ENCODE peak calls at places on chromosomes 7 and 10, in four cellular contexts. W is A549, C is pancreas, N is H7. Y is an unnamed sample.
A peak's percentile ranks its signal among the peaks of the same experiment; 100 is the strongest.

GRCh38 chr7:132290021-132290420 is 286.2 kb downstream of the PLXNA4 start:
- DNase-seq in W (no peak), N (no peak), C (no peak), Y (no peak)

GRCh38 chr7:11846311-11846710 is 14.3 kb upstream of the THSD7A start:
- DNase-seq in W (no peak), N (no peak), C (no peak), Y (no peak)

GRCh38 chr7:124773339-124773738 is 7.7 kb upstream of the GPR37 start:
- DNase-seq in N (no peak), W (no peak), C (no peak), Y (no peak)

GRCh38 chr10:31830887-31831286 is 97.7 kb downstream of the ARHGAP12 start:
- DNase-seq in W (no peak), C (no peak), N (no peak), Y (no peak)

GRCh38 chr7:99639267-99639666 is 22.5 kb downstream of the ZSCAN25 start:
- DNase-seq in C (no peak), W (no peak), N (peak; percentile 65), Y (no peak)

GRCh38 chr10:108385963-108386362 is 1221.5 kb upstream of the SORCS1 start:
- DNase-seq in W (no peak), C (no peak), N (no peak), Y (no peak)

GRCh38 chr7:100588438-100588837 is 2.3 kb downstream of the FBXO24 start:
- DNase-seq in W (peak; percentile 45), C (no peak), N (no peak), Y (no peak)

GRCh38 chr7:473211-473734 is 46.4 kb downstream of the PDGFA start:
- DNase-seq in C (peak; percentile 46), W (no peak), N (peak; percentile 57), Y (no peak)

GRCh38 chr7:34652784-34653183 is 5.2 kb upstream of the NPSR1 start:
- DNase-seq in N (no peak), W (no peak), C (no peak), Y (no peak)

GRCh38 chr10:124563320-124563719 is 101.7 kb downstream of the LHPP start:
- DNase-seq in W (no peak), N (peak; percentile 69), C (no peak), Y (no peak)

GRCh38 chr10:71964669-71965515 is 697 bp downstream of the CHST3 start:
- DNase-seq in N (peak; percentile 81), C (no peak), W (peak; percentile 42), Y (no peak)

GRCh38 chr10:25758041-25758457 is 176.0 kb upstream of the MYO3A start:
- DNase-seq in N (peak; percentile 50), W (peak; percentile 50), C (no peak), Y (peak; percentile 56)

GRCh38 chr10:63536678-63537077 is 15.5 kb downstream of the REEP3 start:
- DNase-seq in C (no peak), W (no peak), N (no peak), Y (no peak)

GRCh38 chr10:33347227-33347626 is 12.8 kb upstream of the NRP1 start:
- DNase-seq in W (no peak), C (no peak), N (no peak), Y (no peak)

GRCh38 chr10:29524720-29525119 is 110.1 kb downstream of the SVIL start:
- DNase-seq in W (no peak), N (no peak), C (no peak), Y (no peak)

GRCh38 chr10:82932426-82932825 is 1057.4 kb downstream of the NRG3 start:
- DNase-seq in N (no peak), W (no peak), C (no peak), Y (no peak)

GRCh38 chr10:26430641-26431163 is 7.4 kb upstream of the APBB1IP start:
- DNase-seq in C (no peak), N (no peak), W (no peak), Y (no peak)

GRCh38 chr7:159280008-159280407 is 135.3 kb upstream of the VIPR2 start:
- DNase-seq in N (no peak), W (no peak), C (no peak), Y (no peak)

GRCh38 chr10:133276435-133277201 is at the start of gene ADAM8:
- DNase-seq in W (no peak), C (no peak), N (peak; percentile 100), Y (no peak)

GRCh38 chr7:135573541-135573940 is 15.8 kb downstream of the NUP205 start:
- DNase-seq in C (no peak), W (no peak), N (no peak), Y (no peak)

GRCh38 chr10:72889391-72889831 is 4.1 kb upstream of the OIT3 start:
- DNase-seq in N (no peak), W (peak; percentile 6), C (no peak), Y (no peak)

GRCh38 chr10:33304553-33304952 is 29.9 kb downstream of the NRP1 start:
- DNase-seq in C (no peak), W (no peak), N (no peak), Y (no peak)

GRCh38 chr7:152511736-152512135 is 75.9 kb upstream of the KMT2C start:
- DNase-seq in C (no peak), N (no peak), W (peak; percentile 31), Y (no peak)

GRCh38 chr10:133336131-133337078 is at the start of gene CALY:
- DNase-seq in N (peak; percentile 97), C (peak; percentile 66), W (peak; percentile 68), Y (peak; percentile 86)

GRCh38 chr7:148991536-148991935 is 36.8 kb downstream of the PDIA4 start:
- DNase-seq in N (no peak), C (no peak), W (no peak), Y (no peak)

GRCh38 chr7:50267525-50268041 is 36.9 kb upstream of the IKZF1 start:
- DNase-seq in W (no peak), C (no peak), N (no peak), Y (no peak)

GRCh38 chr7:113071465-113071864 is 15.2 kb downstream of the GPR85 start:
- DNase-seq in W (no peak), C (no peak), N (no peak), Y (no peak)

GRCh38 chr10:93745411-93746065 is 12.2 kb upstream of the LGI1 start:
- DNase-seq in C (no peak), N (peak; percentile 37), W (peak; percentile 44), Y (no peak)

GRCh38 chr7:1920266-1920681 is 250.2 kb downstream of the ELFN1 start:
- DNase-seq in W (no peak), C (no peak), N (no peak), Y (peak; percentile 52)

GRCh38 chr7:1917221-1918062 is 247.4 kb downstream of the ELFN1 start:
- DNase-seq in W (no peak), N (no peak), C (no peak), Y (no peak)

GRCh38 chr7:1918063-1918645 is 248.1 kb downstream of the ELFN1 start:
- DNase-seq in C (no peak), W (no peak), N (no peak), Y (no peak)

GRCh38 chr7:1919539-1920265 is 249.6 kb downstream of the ELFN1 start:
- DNase-seq in N (no peak), C (no peak), W (no peak), Y (no peak)

DNA sequence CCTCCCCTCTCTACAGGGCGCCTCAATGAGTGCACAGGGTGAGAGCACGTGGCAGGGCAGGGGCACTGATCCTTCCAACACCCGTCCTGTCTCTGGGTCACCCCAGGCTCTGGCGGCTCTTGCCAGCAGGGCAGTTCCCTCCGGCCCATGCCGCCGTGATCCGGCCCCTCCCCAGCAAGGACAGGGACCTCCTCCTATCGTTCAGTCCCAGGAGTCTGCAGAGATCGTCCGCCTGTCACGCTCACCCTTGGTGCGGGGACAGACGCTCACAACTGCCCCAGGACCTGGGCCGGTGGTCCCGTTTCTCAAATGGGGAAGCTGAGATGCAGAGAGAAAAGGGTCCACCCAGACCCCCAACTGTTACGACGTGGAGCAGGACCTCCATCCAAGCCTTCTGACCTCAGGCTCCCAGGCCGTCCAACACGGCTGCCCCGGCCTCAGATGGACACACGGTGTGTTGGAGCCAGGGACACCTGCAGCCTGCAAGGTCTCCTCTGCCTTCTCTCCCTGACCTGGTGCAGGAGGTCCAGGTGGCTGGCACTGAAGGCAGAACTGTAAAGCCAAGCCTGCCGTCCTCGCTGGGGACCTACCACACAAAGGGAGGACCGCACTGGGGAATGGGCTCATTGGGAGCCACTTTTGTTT is 248.9 kb downstream of the ELFN1 start:
- DNase-seq in W (no peak), N (no peak), C (no peak), Y (no peak)
- H3K4me3 ChIP-seq in W (no peak overlapping the region), N (no peak overlapping the region), C (no peak overlapping the region), Y (no peak overlapping the region)

GRCh38 chr10:104642311-104643022 is 1.4 kb downstream of the SORCS3 start:
- DNase-seq in W (peak; percentile 65), N (peak; percentile 90), C (peak; percentile 71), Y (no peak)

GRCh38 chr10:104643023-104643663 is 2.1 kb downstream of the SORCS3 start:
- DNase-seq in N (no peak), W (no peak), C (no peak), Y (no peak)

GRCh38 chr10:104640339-104641149 is 546 bp upstream of the SORCS3 start:
- DNase-seq in C (peak; percentile 54), W (no peak), N (peak; percentile 66), Y (no peak)

GRCh38 chr10:104641150-104642000 is at the start of gene SORCS3:
- DNase-seq in C (peak; percentile 57), N (peak; percentile 78), W (peak; percentile 27), Y (no peak)

GRCh38 chr10:104642001-104642270 is 846 bp downstream of the SORCS3 start:
- DNase-seq in C (no peak), W (no peak), N (no peak), Y (no peak)
- H3K4me3 ChIP-seq in C (no peak overlapping the region), W (peak overlapping the region; percentile 34), N (peak overlapping the region; percentile 59), Y (no peak overlapping the region)

GRCh38 chr7:151351027-151351426 is 9.4 kb downstream of the NUB1 start:
- DNase-seq in C (no peak), N (peak; percentile 78), W (peak; percentile 32), Y (no peak)

GRCh38 chr7:151347200-151347599 is 5.6 kb downstream of the NUB1 start:
- DNase-seq in W (no peak), C (no peak), N (no peak), Y (no peak)

GRCh38 chr7:151351967-151352366 is 10.4 kb downstream of the NUB1 start:
- DNase-seq in W (no peak), C (no peak), N (no peak), Y (peak; percentile 96)

GRCh38 chr7:151348970-151349369 is 7.4 kb downstream of the NUB1 start:
- DNase-seq in N (no peak), W (no peak), C (no peak), Y (no peak)

DNA sequence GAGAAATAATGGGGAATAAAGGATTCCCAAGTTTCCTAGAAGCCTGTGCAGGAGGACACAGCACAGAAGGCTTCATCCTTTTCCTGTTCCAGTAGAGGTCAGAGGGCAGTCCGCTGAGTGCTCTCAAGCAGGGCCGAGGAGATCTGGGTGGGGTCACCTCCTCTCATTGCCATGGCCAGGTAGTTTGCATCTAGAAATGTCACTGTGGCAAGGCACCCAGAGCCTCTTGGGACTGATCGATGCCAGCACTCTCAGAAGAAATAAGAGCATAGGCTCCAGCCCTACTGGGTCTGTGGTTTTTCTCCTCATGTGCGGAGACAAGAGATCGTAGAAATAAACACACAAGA is 7.9 kb downstream of the NUB1 start:
- DNase-seq in C (no peak), N (no peak), W (no peak), Y (no peak)
- H3K4me3 ChIP-seq in C (no peak overlapping the region), N (no peak overlapping the region), W (no peak overlapping the region), Y (peak overlapping the region; percentile 56)

DNA sequence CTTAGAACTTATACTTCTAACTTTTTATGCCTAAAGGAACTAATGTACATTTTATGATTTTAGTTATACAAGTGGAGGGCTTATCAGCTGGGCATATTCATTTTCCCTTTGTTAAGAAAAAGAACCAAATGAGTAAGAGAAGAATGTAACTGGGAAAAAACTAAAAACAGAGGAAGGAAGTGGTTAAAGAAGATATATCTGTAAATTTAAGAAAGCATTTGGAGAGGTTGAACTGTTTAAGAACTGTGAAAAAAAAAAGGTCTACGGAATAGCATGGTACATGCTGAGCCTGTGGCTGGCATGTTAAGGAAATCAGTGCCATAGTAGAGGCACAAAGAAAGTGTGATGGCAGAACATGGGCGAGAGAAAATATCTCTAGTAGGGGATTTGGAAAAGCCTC is 6.2 kb downstream of the MDFIC start:
- DNase-seq in C (no peak), W (no peak), N (no peak), Y (no peak)
- H3K4me3 ChIP-seq in C (no peak overlapping the region), W (no peak overlapping the region), N (no peak overlapping the region), Y (no peak overlapping the region)